ENCODE peak calls at places on chromosome 5, in seven cellular contexts. F, J, D, X, S, K and B are unnamed samples. For H3K4me1, the result is how much of the 10 kb centered on the place peaks cover.

GRCh38 chr5:65722575-65723424 is 795 bp downstream of the NLN start:
- DNase-seq in J (no peak), D (peak), X (no peak), F (peak), K (no peak), S (no peak), B (no peak)

GRCh38 chr5:177600458-177601018 is 606 bp downstream of the B4GALT7 start:
- DNase-seq in F (peak), X (no peak), K (no peak), J (no peak), S (no peak), D (no peak), B (no peak)

GRCh38 chr5:157217289-157218024 is 36.8 kb downstream of the ITK start:
- DNase-seq in D (no peak), X (no peak), F (no peak), J (no peak), K (no peak), S (no peak), B (no peak)

GRCh38 chr5:110727025-110727314 is 499 bp upstream of the TMEM232 start:
- DNase-seq in S (no peak), J (no peak), D (peak), X (no peak), F (no peak), K (no peak), B (no peak)

GRCh38 chr5:174177976-174178600 is 132.6 kb downstream of the NSG2 start:
- DNase-seq in J (no peak), K (no peak), D (no peak), F (no peak), S (no peak), X (no peak), B (no peak)

GRCh38 chr5:102760815-102761214 is 5.7 kb downstream of the PAM start:
- DNase-seq in S (no peak), F (peak), X (no peak), K (no peak), J (no peak), D (no peak), B (no peak)

GRCh38 chr5:171340491-171340890 is 31.4 kb downstream of the TLX3 start:
- DNase-seq in K (no peak), X (no peak), J (no peak), S (no peak), D (no peak), F (no peak), B (no peak)

GRCh38 chr5:82526540-82526939 is 248.4 kb upstream of the RPS23 start:
- DNase-seq in S (no peak), F (no peak), K (no peak), X (no peak), D (no peak), J (no peak), B (no peak)

GRCh38 chr5:176658817-176659216 is 11.5 kb downstream of the TSPAN17 start:
- DNase-seq in X (no peak), K (no peak), S (peak), F (no peak), J (peak), D (no peak), B (no peak)

GRCh38 chr5:127280494-127281220 is 9.9 kb upstream of the MEGF10 start:
- DNase-seq in F (no peak), D (peak), S (no peak), K (no peak), X (no peak), J (no peak), B (no peak)

GRCh38 chr5:123438902-123439301 is 15.7 kb upstream of the CEP120 start:
- DNase-seq in K (no peak), J (peak), X (no peak), D (no peak), F (peak), S (no peak), B (no peak)

GRCh38 chr5:150322202-150322601 is 19.5 kb upstream of the ARSI start:
- DNase-seq in S (no peak), D (no peak), X (no peak), J (no peak), K (no peak), F (peak), B (no peak)

GRCh38 chr5:40676643-40677333 is 2.9 kb upstream of the PTGER4 start:
- DNase-seq in D (peak), X (no peak), K (no peak), F (peak), S (no peak), J (no peak), B (no peak)

GRCh38 chr5:170254056-170254455 is 21.3 kb downstream of the C5orf58 start:
- DNase-seq in F (no peak), X (peak), D (peak), J (no peak), S (no peak), K (no peak), B (no peak)

GRCh38 chr5:52504584-52505240 is 283.0 kb upstream of the ITGA1 start:
- DNase-seq in X (no peak), D (no peak), F (no peak), S (no peak), J (no peak), K (no peak), B (no peak)

GRCh38 chr5:19719117-19719516 is 268.9 kb downstream of the CDH18 start:
- DNase-seq in S (no peak), F (no peak), D (no peak), K (no peak), J (no peak), X (no peak), B (no peak)

GRCh38 chr5:129459485-129460120 is 495 bp upstream of the ADAMTS19 start:
- DNase-seq in F (peak), D (peak), K (no peak), X (no peak), S (peak), J (peak), B (no peak)

GRCh38 chr5:3118321-3118720 is 366.8 kb upstream of the IRX2 start:
- DNase-seq in J (no peak), D (no peak), K (no peak), F (no peak), X (no peak), S (no peak), B (no peak)

GRCh38 chr5:82347213-82347947 is 69.2 kb upstream of the RPS23 start:
- DNase-seq in D (peak), S (no peak), K (no peak), J (no peak), F (no peak), X (no peak), B (no peak)

GRCh38 chr5:1471240-1471853 is 26.1 kb upstream of the SLC6A3 start:
- DNase-seq in D (no peak), X (no peak), K (peak), J (no peak), F (no peak), S (no peak), B (no peak)

GRCh38 chr5:88398316-88398715 is 129.7 kb upstream of the TMEM161B start:
- DNase-seq in F (no peak), K (no peak), J (no peak), X (no peak), S (no peak), D (no peak), B (no peak)

GRCh38 chr5:88396126-88396525 is 127.5 kb upstream of the TMEM161B start:
- DNase-seq in S (no peak), K (no peak), X (no peak), F (no peak), J (no peak), D (no peak), B (no peak)

GRCh38 chr5:88394531-88395185 is 126.0 kb upstream of the TMEM161B start:
- DNase-seq in J (no peak), D (peak), S (no peak), F (no peak), K (no peak), X (no peak), B (no peak)

GRCh38 chr5:88393721-88394530 is 125.3 kb upstream of the TMEM161B start:
- DNase-seq in J (no peak), F (no peak), D (no peak), X (no peak), K (no peak), S (no peak), B (no peak)

GRCh38 chr5:88396635-88397285 is 128.1 kb upstream of the TMEM161B start:
- DNase-seq in S (no peak), J (no peak), X (no peak), F (no peak), D (peak), K (no peak), B (no peak)
- H3K4me3 ChIP-seq in S (no peak), J (no peak), X (no peak), F (no peak), D (peak), K (no peak), B (no peak)

GRCh38 chr5:91381774-91382492 is 1.2 kb downstream of the ARRDC3 start:
- DNase-seq in K (peak), D (peak), J (peak), X (peak), S (peak), F (peak), B (peak)

GRCh38 chr5:91380491-91381133 is 2.5 kb downstream of the ARRDC3 start:
- DNase-seq in K (peak), J (peak), X (peak), S (peak), F (peak), D (peak), B (peak)

GRCh38 chr5:91382530-91383026 is 539 bp downstream of the ARRDC3 start:
- DNase-seq in X (peak), S (no peak), D (peak), F (peak), J (peak), K (no peak), B (no peak)

GRCh38 chr5:91379602-91380490 is 3.3 kb downstream of the ARRDC3 start:
- DNase-seq in X (peak), J (peak), K (peak), S (peak), F (peak), D (peak), B (peak)

GRCh38 chr5:91381134-91381773 is 1.9 kb downstream of the ARRDC3 start:
- DNase-seq in X (no peak), K (no peak), D (no peak), J (no peak), S (no peak), F (no peak), B (no peak)
- TF ChIP-seq POLR2AphosphoS5 in X (peak), K (peak), D (peak), J (peak), S (peak), F (peak), B (no peak)

DNA sequence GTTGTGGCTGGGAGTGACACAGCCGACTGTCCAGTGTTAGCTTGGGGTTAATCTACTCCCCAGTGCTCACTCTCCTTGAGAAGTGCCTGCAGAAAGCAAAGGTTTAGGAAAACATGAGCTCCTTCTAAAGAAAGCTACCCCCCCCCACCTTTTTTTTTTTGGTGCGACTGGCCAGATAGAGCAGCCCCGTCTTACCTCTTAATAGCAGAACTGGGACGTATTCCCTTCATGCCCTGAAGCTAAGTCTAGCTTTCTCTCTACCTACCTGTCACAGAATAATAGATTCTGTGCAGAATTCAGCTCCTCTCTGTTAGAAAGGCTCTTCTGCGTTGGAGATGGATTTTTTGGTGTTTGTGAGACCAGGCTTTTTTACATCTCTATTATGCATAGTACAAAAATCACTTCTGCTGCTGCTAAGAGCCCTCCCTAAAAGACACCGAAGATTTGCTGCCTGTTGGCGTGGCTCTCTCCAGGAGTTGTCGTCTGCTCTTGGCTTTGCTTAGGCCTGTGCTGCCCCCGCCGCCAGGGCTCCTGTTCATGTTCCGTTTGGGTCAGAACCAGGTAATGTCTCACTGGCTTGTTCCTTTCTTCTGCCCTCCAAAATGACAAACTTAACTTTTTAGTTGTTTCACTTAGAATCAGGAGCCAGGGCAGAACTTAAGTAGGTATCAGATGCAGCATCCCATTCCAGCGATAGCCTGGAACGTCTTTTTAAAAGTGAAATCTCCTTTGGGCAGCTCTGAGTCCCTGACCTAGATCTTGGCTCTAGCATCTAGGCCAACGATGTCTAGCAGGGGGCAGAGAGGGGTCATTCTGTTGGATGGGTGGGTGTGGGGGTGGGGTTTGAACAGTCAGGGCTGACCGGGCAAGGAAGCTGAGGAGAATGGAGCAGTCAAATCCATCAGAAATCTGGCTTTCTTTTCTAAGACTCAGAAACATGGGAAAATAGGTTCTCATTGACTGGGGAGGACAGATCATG is 2.5 kb downstream of the TRIO start:
- DNase-seq in J (no peak), S (no peak), D (no peak), F (no peak), K (no peak), X (no peak), B (no peak)
- H3K4me1 ChIP-seq in J (half or more), S (half or more), D (half or more), F (half or more), K (under half), X (under half), B (half or more)

GRCh38 chr5:141878771-141879759 is 855 bp upstream of the PCDH1 start:
- DNase-seq in D (peak), X (peak), F (peak), S (peak), K (peak), J (peak), B (peak)
- H3K4me3 ChIP-seq in D (peak), X (peak), F (peak), S (peak), K (peak), J (peak), B (peak)

DNA sequence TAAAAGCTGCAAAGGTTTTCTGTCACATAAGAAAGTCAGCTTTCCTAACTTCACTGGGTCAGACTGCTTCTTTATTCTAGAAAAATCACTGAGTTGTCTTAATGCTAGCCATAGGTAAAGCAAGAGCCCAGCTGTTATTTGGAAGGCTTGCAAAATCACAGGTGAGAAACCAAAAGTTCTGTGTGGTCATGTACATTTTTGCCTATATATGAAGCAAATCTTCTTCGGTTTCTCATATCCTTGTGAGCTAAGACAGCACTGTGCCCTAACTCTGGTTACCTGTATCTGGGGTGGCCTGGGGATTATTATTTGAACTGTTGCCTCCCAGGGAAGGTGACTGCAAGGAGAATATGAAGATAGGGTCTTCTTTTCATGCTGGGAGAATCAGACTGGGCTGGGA is 444.9 kb upstream of the CLINT1 start:
- DNase-seq in K (no peak), J (no peak), F (no peak), X (no peak), D (no peak), S (no peak), B (no peak)
- TF ChIP-seq POLR2AphosphoS5 in K (no peak), J (no peak), F (no peak), X (no peak), D (no peak), S (no peak), B (no peak)

GRCh38 chr5:172800088-172800551 is 29.1 kb upstream of the DUSP1 start:
- DNase-seq in X (no peak), F (no peak), J (peak), K (no peak), S (peak), D (no peak), B (peak)

GRCh38 chr5:172801184-172801671 is 30.2 kb upstream of the DUSP1 start:
- DNase-seq in X (no peak), D (no peak), J (no peak), K (no peak), S (no peak), F (no peak), B (no peak)

GRCh38 chr5:172799416-172799815 is 28.4 kb upstream of the DUSP1 start:
- DNase-seq in F (no peak), J (no peak), K (no peak), X (no peak), S (no peak), D (no peak), B (no peak)

GRCh38 chr5:172802585-172803176 is 31.4 kb upstream of the ERGIC1 start:
- DNase-seq in F (peak), K (no peak), J (no peak), S (no peak), D (no peak), X (no peak), B (no peak)

GRCh38 chr5:172802013-172802584 is 31.1 kb upstream of the DUSP1 start:
- DNase-seq in F (no peak), K (no peak), X (no peak), S (no peak), J (no peak), D (no peak), B (no peak)
- H3K4me1 ChIP-seq in F (under half), K (under half), X (under half), S (half or more), J (under half), D (under half), B (under half)